ENCODE peak calls at places on chromosomes 5 and 9, in five cellular contexts. One of them, this sample, is unnamed.

GRCh38 chr9:107919263-107919662 is 429.7 kb upstream of the KLF4 start:
- DNase-seq in endodermal cell: no peak
- DNase-seq in gastrocnemius medialis: no peak
- DNase-seq in heart right ventricle: no peak
- DNase-seq in heart left ventricle: no peak
- DNase-seq in this sample: no peak

GRCh38 chr9:136793063-136793946 is 2.2 kb downstream of the TMEM141 start:
- DNase-seq in heart right ventricle: no peak
- DNase-seq in gastrocnemius medialis: no peak
- DNase-seq in heart left ventricle: peak
- DNase-seq in endodermal cell: peak
- DNase-seq in this sample: no peak

GRCh38 chr9:126531035-126531571 is 82.6 kb upstream of the LMX1B start:
- DNase-seq in heart right ventricle: no peak
- DNase-seq in endodermal cell: no peak
- DNase-seq in gastrocnemius medialis: no peak
- DNase-seq in heart left ventricle: no peak
- DNase-seq in this sample: no peak

GRCh38 chr5:129249891-129250290 is 155.3 kb downstream of the ISOC1 start:
- DNase-seq in heart right ventricle: no peak
- DNase-seq in heart left ventricle: no peak
- DNase-seq in endodermal cell: no peak
- DNase-seq in gastrocnemius medialis: no peak
- DNase-seq in this sample: no peak

GRCh38 chr5:71932131-71932635 is 175.1 kb upstream of the MAP1B start:
- DNase-seq in heart right ventricle: no peak
- DNase-seq in endodermal cell: no peak
- DNase-seq in gastrocnemius medialis: no peak
- DNase-seq in heart left ventricle: no peak
- DNase-seq in this sample: peak

GRCh38 chr5:148559461-148559860 is 94.9 kb downstream of the HTR4 start:
- DNase-seq in endodermal cell: no peak
- DNase-seq in heart left ventricle: no peak
- DNase-seq in heart right ventricle: no peak
- DNase-seq in gastrocnemius medialis: no peak
- DNase-seq in this sample: no peak

GRCh38 chr5:43314724-43315123 is 1.5 kb upstream of the HMGCS1 start:
- DNase-seq in heart right ventricle: no peak
- DNase-seq in endodermal cell: no peak
- DNase-seq in heart left ventricle: no peak
- DNase-seq in gastrocnemius medialis: no peak
- DNase-seq in this sample: no peak

GRCh38 chr9:122904466-122904822 is 715 bp downstream of the RC3H2 start:
- DNase-seq in heart right ventricle: no peak
- DNase-seq in heart left ventricle: peak
- DNase-seq in endodermal cell: peak
- DNase-seq in gastrocnemius medialis: no peak
- DNase-seq in this sample: peak

GRCh38 chr5:71828641-71829040 is 109.6 kb downstream of the CARTPT start:
- DNase-seq in gastrocnemius medialis: no peak
- DNase-seq in endodermal cell: no peak
- DNase-seq in heart left ventricle: no peak
- DNase-seq in heart right ventricle: no peak
- DNase-seq in this sample: peak

GRCh38 chr9:129402341-129402739 is 218.6 kb downstream of the C9orf50 start:
- DNase-seq in gastrocnemius medialis: no peak
- DNase-seq in endodermal cell: peak
- DNase-seq in heart right ventricle: no peak
- DNase-seq in heart left ventricle: no peak
- DNase-seq in this sample: no peak

GRCh38 chr5:117587111-117587510 is 1012.5 kb upstream of the SEMA6A start:
- DNase-seq in endodermal cell: no peak
- DNase-seq in heart right ventricle: no peak
- DNase-seq in heart left ventricle: no peak
- DNase-seq in gastrocnemius medialis: no peak
- DNase-seq in this sample: no peak

GRCh38 chr5:125798311-125798710 is 624.9 kb upstream of the GRAMD2B start:
- DNase-seq in heart right ventricle: no peak
- DNase-seq in endodermal cell: no peak
- DNase-seq in heart left ventricle: no peak
- DNase-seq in gastrocnemius medialis: no peak
- DNase-seq in this sample: peak

GRCh38 chr5:112388010-112388553 is 31.0 kb downstream of the EPB41L4A start:
- DNase-seq in heart right ventricle: no peak
- DNase-seq in endodermal cell: no peak
- DNase-seq in heart left ventricle: no peak
- DNase-seq in gastrocnemius medialis: no peak
- DNase-seq in this sample: no peak

GRCh38 chr5:44183753-44184152 is 205.5 kb downstream of the FGF10 start:
- DNase-seq in gastrocnemius medialis: no peak
- DNase-seq in endodermal cell: no peak
- DNase-seq in heart left ventricle: no peak
- DNase-seq in heart right ventricle: no peak
- DNase-seq in this sample: no peak

GRCh38 chr9:92637331-92637730 is 32.6 kb downstream of the IPPK start:
- DNase-seq in heart left ventricle: no peak
- DNase-seq in endodermal cell: peak
- DNase-seq in gastrocnemius medialis: no peak
- DNase-seq in heart right ventricle: no peak
- DNase-seq in this sample: no peak

GRCh38 chr5:68033961-68034581 is 181.5 kb upstream of the PIK3R1 start:
- DNase-seq in gastrocnemius medialis: no peak
- DNase-seq in heart left ventricle: no peak
- DNase-seq in heart right ventricle: peak
- DNase-seq in endodermal cell: no peak
- DNase-seq in this sample: peak

GRCh38 chr5:174336479-174336878 is 291.0 kb downstream of the NSG2 start:
- DNase-seq in endodermal cell: no peak
- DNase-seq in heart right ventricle: no peak
- DNase-seq in gastrocnemius medialis: no peak
- DNase-seq in heart left ventricle: no peak
- DNase-seq in this sample: no peak

GRCh38 chr5:52789867-52790266 is 2.2 kb downstream of the ITGA1 start:
- DNase-seq in gastrocnemius medialis: no peak
- DNase-seq in heart right ventricle: no peak
- DNase-seq in endodermal cell: no peak
- DNase-seq in heart left ventricle: no peak
- DNase-seq in this sample: no peak

GRCh38 chr5:102865510-102866314 is 110.6 kb downstream of the PAM start:
- DNase-seq in heart left ventricle: peak
- DNase-seq in heart right ventricle: peak
- DNase-seq in gastrocnemius medialis: peak
- DNase-seq in endodermal cell: peak
- DNase-seq in this sample: peak
- H3K4me3 ChIP-seq in heart left ventricle: peak
- H3K4me3 ChIP-seq in heart right ventricle: peak
- H3K4me3 ChIP-seq in gastrocnemius medialis: peak
- H3K4me3 ChIP-seq in endodermal cell: peak
- H3K4me3 ChIP-seq in this sample: peak

DNA sequence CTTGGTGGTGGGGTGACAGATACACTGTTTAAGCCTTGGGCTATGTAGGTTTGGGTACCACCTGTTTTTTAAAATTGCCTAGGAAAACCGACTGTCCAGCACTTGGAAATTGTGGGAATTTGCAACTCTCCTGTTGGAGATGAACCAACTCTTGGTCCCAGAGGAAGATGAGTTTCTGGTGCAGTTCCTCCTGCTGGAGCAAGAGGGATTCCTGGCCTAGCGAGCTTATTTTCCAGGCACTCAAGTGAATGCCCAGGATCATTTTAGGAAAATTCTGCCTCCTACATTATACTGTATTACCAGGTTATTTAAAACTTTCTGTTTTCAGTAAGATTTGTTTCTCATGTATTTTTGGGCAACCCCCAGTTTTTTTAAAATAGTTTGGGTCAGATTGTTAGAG is 33.7 kb downstream of the AP3S1 start:
- DNase-seq in heart right ventricle: no peak
- DNase-seq in gastrocnemius medialis: no peak
- DNase-seq in heart left ventricle: no peak
- DNase-seq in endodermal cell: peak
- DNase-seq in this sample: no peak
- TF ChIP-seq CTCF in heart right ventricle: peak
- TF ChIP-seq CTCF in gastrocnemius medialis: no peak
- TF ChIP-seq CTCF in heart left ventricle: no peak
- TF ChIP-seq CTCF in endodermal cell: peak
- TF ChIP-seq CTCF in this sample: peak

DNA sequence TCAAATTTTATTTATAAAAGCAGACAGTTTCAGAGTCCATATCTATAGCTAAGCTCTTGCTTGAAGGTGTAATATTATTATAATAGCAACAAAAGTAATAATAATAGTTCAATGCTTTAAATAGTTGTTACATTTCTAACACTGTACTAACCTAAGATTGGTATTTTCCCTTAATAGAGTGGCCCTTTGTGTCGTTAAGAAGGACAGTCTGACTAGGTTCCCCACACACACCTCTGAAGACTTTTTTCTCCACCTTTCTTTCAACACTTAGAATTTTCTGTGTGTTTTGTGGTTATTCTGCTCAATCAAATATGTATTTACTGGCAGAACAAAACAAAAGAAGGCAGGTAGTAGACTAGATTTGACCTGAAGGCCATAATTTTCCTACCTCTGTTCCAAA is 223.2 kb upstream of the ACO1 start:
- DNase-seq in endodermal cell: no peak
- DNase-seq in heart left ventricle: no peak
- DNase-seq in heart right ventricle: no peak
- DNase-seq in gastrocnemius medialis: no peak
- DNase-seq in this sample: no peak
- H3K4me3 ChIP-seq in endodermal cell: no peak
- H3K4me3 ChIP-seq in heart left ventricle: no peak
- H3K4me3 ChIP-seq in heart right ventricle: no peak
- H3K4me3 ChIP-seq in gastrocnemius medialis: no peak
- H3K4me3 ChIP-seq in this sample: no peak

GRCh38 chr5:133556551-133556950 is 55.8 kb downstream of the FSTL4 start:
- DNase-seq in gastrocnemius medialis: no peak
- DNase-seq in heart left ventricle: no peak
- DNase-seq in heart right ventricle: no peak
- DNase-seq in endodermal cell: no peak
- DNase-seq in this sample: no peak

GRCh38 chr5:133554279-133554678 is 58.1 kb downstream of the FSTL4 start:
- DNase-seq in heart left ventricle: no peak
- DNase-seq in heart right ventricle: no peak
- DNase-seq in endodermal cell: no peak
- DNase-seq in gastrocnemius medialis: no peak
- DNase-seq in this sample: no peak

GRCh38 chr5:133552925-133553525 is 59.3 kb downstream of the FSTL4 start:
- DNase-seq in heart left ventricle: no peak
- DNase-seq in gastrocnemius medialis: no peak
- DNase-seq in heart right ventricle: peak
- DNase-seq in endodermal cell: peak
- DNase-seq in this sample: peak
- TF ChIP-seq CTCF in heart left ventricle: peak
- TF ChIP-seq CTCF in gastrocnemius medialis: peak
- TF ChIP-seq CTCF in heart right ventricle: peak
- TF ChIP-seq CTCF in endodermal cell: peak
- TF ChIP-seq CTCF in this sample: peak

DNA sequence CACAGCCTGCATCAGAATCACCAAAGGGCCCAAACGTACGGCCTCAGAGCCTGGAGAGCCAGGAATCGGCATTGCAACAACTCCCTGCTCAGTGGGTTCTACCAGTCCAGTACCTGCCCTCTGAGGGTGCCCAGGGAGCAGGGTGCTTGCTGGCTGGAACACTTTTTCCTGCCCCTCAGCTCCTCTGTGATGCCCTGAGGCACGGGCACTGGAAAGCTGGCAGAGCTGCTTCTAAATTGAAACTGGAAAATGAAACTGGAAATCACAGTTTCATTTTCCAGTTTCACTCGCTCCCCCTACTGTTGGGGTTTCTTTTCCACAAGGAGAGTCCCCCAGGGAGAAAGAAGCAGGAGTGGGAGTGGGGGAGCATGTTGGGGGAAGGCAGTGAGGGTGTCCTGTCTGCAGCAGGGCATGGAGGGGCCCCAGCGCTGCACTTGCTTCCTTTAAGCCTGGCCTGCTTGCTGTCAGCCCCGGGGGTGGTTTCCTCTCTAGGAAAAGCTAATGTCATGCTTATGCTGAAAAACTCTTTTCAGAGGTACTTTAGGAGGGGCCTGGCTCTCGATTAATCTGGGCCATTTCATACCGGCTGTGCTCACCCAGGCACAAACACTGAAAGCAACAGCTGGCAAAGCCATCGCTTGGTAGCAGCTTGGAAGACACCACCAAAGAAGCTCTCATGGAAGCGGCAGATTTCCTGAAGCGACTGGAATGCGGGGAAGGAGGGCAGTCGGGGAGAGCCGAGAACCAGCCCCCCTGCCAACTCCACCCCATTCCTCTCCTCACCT is 26.2 kb downstream of the IRF1 start:
- DNase-seq in heart left ventricle: no peak
- DNase-seq in heart right ventricle: no peak
- DNase-seq in gastrocnemius medialis: no peak
- DNase-seq in endodermal cell: peak
- DNase-seq in this sample: no peak
- H3K4me3 ChIP-seq in heart left ventricle: peak
- H3K4me3 ChIP-seq in heart right ventricle: no peak
- H3K4me3 ChIP-seq in gastrocnemius medialis: peak
- H3K4me3 ChIP-seq in endodermal cell: no peak
- H3K4me3 ChIP-seq in this sample: no peak

DNA sequence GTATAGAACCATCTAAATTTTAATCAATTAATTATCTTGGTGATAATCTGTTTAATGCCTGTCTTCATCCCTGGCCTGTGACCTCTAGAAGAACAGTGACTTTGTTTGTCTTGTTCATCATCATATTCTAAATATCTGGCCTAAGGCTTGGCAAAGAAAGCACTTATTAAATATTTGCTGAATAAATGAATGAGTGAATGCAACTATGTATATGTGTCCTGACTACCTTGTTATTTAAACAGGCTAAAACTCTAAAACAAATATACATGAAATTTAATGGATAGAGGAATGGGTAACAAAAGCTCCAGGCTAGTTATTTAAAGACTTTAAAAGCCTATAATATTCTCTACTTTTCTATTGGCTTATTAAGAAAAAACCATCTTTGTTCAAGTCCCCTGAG is 91.7 kb upstream of the CER1 start:
- DNase-seq in endodermal cell: no peak
- DNase-seq in heart right ventricle: no peak
- DNase-seq in gastrocnemius medialis: no peak
- DNase-seq in heart left ventricle: no peak
- DNase-seq in this sample: no peak
- TF ChIP-seq CTCF in endodermal cell: no peak
- TF ChIP-seq CTCF in heart right ventricle: no peak
- TF ChIP-seq CTCF in gastrocnemius medialis: no peak
- TF ChIP-seq CTCF in heart left ventricle: no peak
- TF ChIP-seq CTCF in this sample: no peak

DNA sequence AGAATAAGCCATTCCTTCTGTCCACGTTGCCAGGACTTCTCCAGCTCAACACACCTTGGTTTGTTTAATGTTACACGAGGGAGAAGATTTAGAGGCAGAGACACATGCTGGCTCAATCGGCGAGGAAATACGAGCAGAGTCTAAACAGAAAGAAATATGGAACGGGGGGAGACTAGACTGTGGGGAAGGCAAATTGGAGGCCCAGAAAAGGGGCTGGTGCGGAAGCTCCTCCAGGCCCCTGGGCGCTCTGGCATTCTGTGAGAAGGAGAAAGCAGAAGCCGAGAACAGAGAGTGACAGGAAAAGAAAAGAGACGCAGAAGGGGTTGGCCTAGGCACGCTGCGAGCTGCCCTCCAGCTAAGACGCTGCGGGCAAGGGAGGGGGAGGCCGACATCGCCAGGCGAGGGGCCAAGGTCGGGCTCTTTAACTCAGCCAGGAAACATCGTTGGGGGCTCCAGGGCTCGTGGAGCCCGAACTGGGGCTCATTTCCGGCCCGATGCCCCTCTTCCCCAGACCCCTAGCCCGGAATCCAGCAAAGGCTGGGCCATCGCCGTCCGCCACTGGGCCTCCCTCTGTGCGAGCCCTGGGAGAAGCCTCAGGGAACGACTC is 3.2 kb upstream of the PAX5 start:
- DNase-seq in heart right ventricle: no peak
- DNase-seq in gastrocnemius medialis: no peak
- DNase-seq in endodermal cell: no peak
- DNase-seq in heart left ventricle: no peak
- DNase-seq in this sample: peak
- H3K4me3 ChIP-seq in heart right ventricle: peak
- H3K4me3 ChIP-seq in gastrocnemius medialis: peak
- H3K4me3 ChIP-seq in endodermal cell: peak
- H3K4me3 ChIP-seq in heart left ventricle: peak
- H3K4me3 ChIP-seq in this sample: peak

This sample was measured in choroid plexus epithelial cell.